ENCODE peak calls at places on chromosomes 5 and 9, in four cellular contexts. B is upper lobe of right lung, Y is lung, K is brain microvascular endothelial cell. N is an unnamed sample. For H3K27me3, the result is how much of the 10 kb centered on the place peaks cover.

GRCh38 chr9:124306098-124306735 is 48.5 kb downstream of the NEK6 start:
- DNase-seq in K (peak), B (no peak), Y (no peak), N (no peak)

GRCh38 chr5:1176473-1177391 is 24.7 kb upstream of the SLC6A19 start:
- DNase-seq in B (no peak), Y (no peak), K (no peak), N (no peak)

GRCh38 chr9:104907278-104907951 is 20.5 kb downstream of the ABCA1 start:
- DNase-seq in B (no peak), K (peak), Y (no peak), N (no peak)

GRCh38 chr5:134989291-134989830 is 21.7 kb downstream of the CATSPER3 start:
- DNase-seq in K (peak), Y (no peak), B (no peak), N (no peak)

GRCh38 chr5:54985301-54986268 is at the start of gene ESM1:
- DNase-seq in K (peak), Y (no peak), B (no peak), N (no peak)

GRCh38 chr5:158431369-158432029 is 572.6 kb upstream of the CLINT1 start:
- DNase-seq in Y (no peak), K (no peak), B (no peak), N (no peak)

GRCh38 chr9:121963542-121963995 is 129.5 kb downstream of the TTLL11 start:
- DNase-seq in K (peak), Y (no peak), B (no peak), N (no peak)

GRCh38 chr9:73141282-73141681 is 10.4 kb upstream of the ANXA1 start:
- DNase-seq in K (no peak), B (no peak), Y (no peak), N (no peak)

GRCh38 chr5:155822177-155822576 is 504.8 kb upstream of the SGCD start:
- DNase-seq in Y (no peak), K (no peak), B (no peak), N (no peak)

GRCh38 chr5:36957953-36958559 is 81.5 kb downstream of the NIPBL start:
- DNase-seq in K (no peak), B (no peak), Y (no peak), N (no peak)

GRCh38 chr9:91655215-91655614 is 231.6 kb upstream of the NFIL3 start:
- DNase-seq in K (no peak), Y (no peak), B (no peak), N (no peak)

GRCh38 chr9:86034863-86035734 is 64.3 kb downstream of the GOLM1 start:
- DNase-seq in B (no peak), K (peak), Y (no peak), N (peak)

GRCh38 chr9:126116351-126117157 is 210.1 kb upstream of the MVB12B start:
- DNase-seq in K (no peak), Y (peak), B (peak), N (no peak)

GRCh38 chr5:179288101-179288808 is 57.0 kb downstream of the ADAMTS2 start:
- DNase-seq in K (no peak), Y (no peak), B (peak), N (no peak)

GRCh38 chr5:111942661-111943401 is 185.8 kb upstream of the NREP start:
- DNase-seq in Y (no peak), B (no peak), K (peak), N (no peak)

GRCh38 chr5:75640826-75641225 is 29.6 kb downstream of the ANKDD1B start:
- DNase-seq in B (no peak), Y (no peak), K (no peak), N (no peak)

GRCh38 chr9:114928092-114928491 is 2.3 kb downstream of the TNFSF8 start:
- DNase-seq in K (no peak), Y (no peak), B (no peak), N (no peak)

GRCh38 chr9:114932502-114932901 is 2.1 kb upstream of the TNFSF8 start:
- DNase-seq in K (no peak), B (no peak), Y (no peak), N (no peak)

GRCh38 chr9:114931407-114931806 is 1.0 kb upstream of the TNFSF8 start:
- DNase-seq in K (no peak), Y (no peak), B (no peak), N (no peak)

GRCh38 chr9:114929166-114929565 is 1.2 kb downstream of the TNFSF8 start:
- DNase-seq in K (no peak), Y (no peak), B (no peak), N (peak)

DNA sequence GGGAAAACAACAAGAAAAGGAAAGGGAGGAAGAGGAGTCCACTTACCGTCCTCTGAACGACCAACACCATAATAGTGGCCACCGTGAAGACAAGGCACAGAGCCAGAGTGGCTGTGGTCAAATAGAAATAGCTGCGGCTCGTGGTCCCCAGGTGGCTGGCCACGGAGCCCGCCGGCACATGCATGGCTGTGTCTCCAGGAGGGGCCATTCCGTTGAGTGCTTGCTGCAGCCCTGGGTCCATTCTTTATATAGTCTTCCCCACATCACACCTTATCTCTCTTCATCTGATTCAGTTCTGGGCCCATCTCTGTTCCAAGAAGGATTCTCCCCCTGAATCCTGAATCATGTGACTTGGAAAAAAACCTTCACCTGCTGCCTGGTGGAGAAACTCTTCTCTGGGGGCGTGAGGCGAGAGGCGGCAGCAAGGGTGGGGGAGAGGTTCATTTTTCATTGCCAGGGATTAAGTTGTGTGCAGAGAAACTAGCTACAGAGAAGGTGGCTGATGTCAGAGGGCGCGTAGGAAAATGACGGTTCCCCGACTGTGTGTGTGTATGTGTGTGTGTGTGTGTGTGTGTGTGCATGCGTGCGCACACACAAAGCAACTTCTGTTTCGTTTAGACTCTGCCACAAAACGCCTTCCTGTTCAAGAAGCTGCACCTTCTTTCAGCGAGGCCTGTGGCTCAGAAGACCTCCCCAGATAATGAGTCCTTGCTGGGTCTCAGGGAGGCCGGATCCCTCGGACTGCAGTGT is at the start of gene TNFSF8:
- DNase-seq in B (peak), K (no peak), Y (no peak), N (peak)
- H3K27me3 ChIP-seq in B (under half), K (under half), Y (under half), N (under half)

GRCh38 chr9:120870206-120870605 is 6.8 kb downstream of the PHF19 start:
- DNase-seq in Y (no peak), K (no peak), B (no peak), N (no peak)

GRCh38 chr9:120869726-120870125 is 7.3 kb downstream of the PHF19 start:
- DNase-seq in B (no peak), K (no peak), Y (no peak), N (no peak)

GRCh38 chr9:120868676-120869359 is 8.2 kb downstream of the PHF19 start:
- DNase-seq in B (peak), Y (peak), K (peak), N (peak)

GRCh38 chr9:120868339-120868675 is 8.7 kb downstream of the PHF19 start:
- DNase-seq in Y (no peak), K (no peak), B (no peak), N (no peak)

DNA sequence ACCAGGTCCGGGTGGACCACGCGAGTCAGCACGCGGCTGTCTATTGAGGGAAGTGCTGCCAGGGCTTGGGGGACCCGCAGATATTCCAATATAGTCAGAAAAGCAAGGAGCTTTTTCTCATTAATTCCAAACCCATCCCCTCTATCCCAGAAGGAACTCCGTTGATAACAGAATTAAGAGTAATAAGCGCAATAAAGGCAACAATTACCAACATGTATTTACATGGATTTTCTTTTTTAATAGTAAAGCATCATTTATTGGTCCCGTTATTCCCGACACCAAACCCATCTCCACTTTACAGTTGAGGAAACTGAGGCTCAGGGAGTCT is 7.7 kb downstream of the PHF19 start:
- DNase-seq in K (no peak), B (no peak), Y (no peak), N (no peak)
- H3K27ac ChIP-seq in K (peak), B (peak), Y (peak), N (peak)

DNA sequence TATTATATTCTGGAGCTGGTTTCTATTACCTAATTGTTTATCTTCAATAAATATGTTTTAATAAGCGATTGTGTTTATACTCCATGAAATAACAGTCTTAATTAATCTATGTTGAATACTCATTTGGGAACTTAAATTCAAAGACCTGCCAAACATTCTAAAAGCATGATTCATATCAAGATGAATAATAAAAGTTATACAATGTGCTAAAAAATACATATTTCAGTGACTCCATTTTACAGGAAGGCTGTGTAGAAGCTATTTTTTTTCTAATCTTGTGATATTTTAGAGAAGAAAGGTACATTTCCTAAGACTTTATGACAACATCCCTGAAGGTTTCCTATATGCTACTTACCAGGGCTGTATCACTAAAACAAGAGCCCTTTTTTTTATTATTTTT is 417.9 kb downstream of the NFIB start:
- DNase-seq in B (no peak), K (no peak), Y (no peak), N (no peak)
- H3K4me3 ChIP-seq in B (no peak), K (no peak), Y (no peak), N (no peak)

GRCh38 chr9:36717276-36717675 is 144.6 kb downstream of the MELK start:
- DNase-seq in B (no peak), Y (no peak), K (peak), N (no peak)

GRCh38 chr9:36720043-36720442 is 147.3 kb downstream of the MELK start:
- DNase-seq in K (no peak), Y (no peak), B (no peak), N (no peak)

GRCh38 chr9:36725777-36726356 is 153.2 kb downstream of the MELK start:
- DNase-seq in Y (no peak), K (no peak), B (no peak), N (no peak)

GRCh38 chr9:36718612-36719011 is 145.9 kb downstream of the MELK start:
- DNase-seq in B (no peak), K (no peak), Y (no peak), N (no peak)

DNA sequence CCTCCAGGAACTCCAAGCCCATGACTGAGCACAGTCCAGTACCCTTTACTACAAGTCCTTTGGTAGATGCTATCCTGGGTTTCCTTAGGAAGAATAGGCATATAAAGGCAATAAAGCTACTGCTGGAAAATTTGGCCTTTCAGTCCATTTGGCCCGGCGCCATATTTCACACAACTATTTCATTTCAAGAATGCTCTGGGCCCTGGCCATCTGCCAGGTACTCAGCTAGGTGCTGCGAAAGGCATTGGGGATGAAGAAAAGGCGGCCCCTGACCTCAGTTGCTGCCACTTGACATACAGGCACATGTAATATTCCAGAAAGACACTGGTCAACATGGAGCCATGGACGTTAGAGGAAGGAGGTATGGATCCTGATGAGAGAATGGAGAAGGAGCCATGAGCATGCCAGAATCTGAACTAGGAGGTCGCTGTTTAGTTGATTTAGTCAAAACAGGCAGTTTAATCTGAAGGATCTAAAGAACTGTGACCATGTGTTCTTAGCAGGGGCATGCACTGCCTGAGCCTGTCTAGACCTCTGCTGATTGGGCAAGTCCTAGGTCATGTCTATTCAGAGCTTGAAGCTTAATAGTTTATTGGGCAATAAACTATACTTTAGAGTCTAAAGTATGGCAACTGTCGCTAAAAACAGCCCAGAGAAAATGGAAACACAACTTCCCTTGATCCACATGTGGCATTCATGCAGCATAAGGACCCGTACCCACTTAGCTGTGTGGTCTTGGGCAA is 149.3 kb downstream of the MELK start:
- DNase-seq in B (peak), Y (peak), K (no peak), N (peak)
- H3K27me3 ChIP-seq in B (under half), Y (under half), K (under half), N (under half)

GRCh38 chr9:90408659-90409058 is 234.0 kb downstream of the DIRAS2 start:
- DNase-seq in K (no peak), B (no peak), Y (no peak), N (no peak)
- H3K27ac ChIP-seq in K (no peak), B (no peak), Y (no peak), N (no peak)

GRCh38 chr9:111039203-111039907 is 1.1 kb upstream of the LPAR1 start:
- DNase-seq in K (no peak), B (no peak), Y (no peak), N (peak)

GRCh38 chr9:111038336-111039202 is at the start of gene LPAR1:
- DNase-seq in B (peak), Y (peak), K (peak), N (peak)

GRCh38 chr9:111041902-111042301 is 3.6 kb upstream of the LPAR1 start:
- DNase-seq in K (no peak), B (no peak), Y (no peak), N (no peak)

GRCh38 chr9:111037744-111038335 is 430 bp downstream of the LPAR1 start:
- DNase-seq in B (peak), Y (no peak), K (no peak), N (peak)

GRCh38 chr9:111040494-111040893 is 2.2 kb upstream of the LPAR1 start:
- DNase-seq in K (no peak), Y (no peak), B (no peak), N (no peak)
- H3K4me3 ChIP-seq in K (no peak), Y (no peak), B (no peak), N (no peak)

GRCh38 chr5:181087309-181087708 is 43.7 kb downstream of the OR2V1 start:
- DNase-seq in K (no peak), B (no peak), Y (no peak), N (no peak)

GRCh38 chr5:181084631-181085195 is 44.6 kb downstream of the BTNL9 start:
- DNase-seq in B (no peak), Y (no peak), K (no peak), N (no peak)

GRCh38 chr5:181081989-181082388 is 41.9 kb downstream of the BTNL9 start:
- DNase-seq in B (no peak), Y (no peak), K (no peak), N (no peak)

GRCh38 chr5:181088289-181088688 is 42.7 kb downstream of the OR2V1 start:
- DNase-seq in K (no peak), Y (no peak), B (no peak), N (no peak)

GRCh38 chr5:181086410-181087229 is 44.3 kb downstream of the OR2V1 start:
- DNase-seq in B (no peak), Y (no peak), K (no peak), N (no peak)
- H3K27me3 ChIP-seq in B (under half), Y (under half), K (under half), N (under half)

DNA sequence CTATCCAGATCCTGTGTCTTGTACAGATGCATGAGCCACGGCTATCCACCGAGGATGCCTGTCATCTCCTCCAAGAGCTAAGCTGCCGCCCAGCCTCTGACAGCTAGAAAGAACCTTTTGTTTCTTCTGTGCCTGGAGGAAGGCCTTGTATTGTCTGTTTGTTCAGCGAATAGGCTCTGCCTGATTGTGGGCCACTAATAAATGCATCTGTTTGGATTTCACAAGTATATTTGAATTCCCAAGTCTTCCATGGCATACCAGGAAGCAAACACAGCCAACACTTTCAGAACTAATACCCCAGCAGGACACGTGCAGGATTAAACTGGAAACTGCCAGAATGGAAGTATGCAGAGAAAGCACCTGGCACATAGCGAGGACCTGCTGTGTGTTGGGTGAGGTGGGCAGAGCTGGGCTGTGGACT is 92.7 kb upstream of the NEURL1B start:
- DNase-seq in K (no peak), B (peak), Y (no peak), N (no peak)
- H3K27ac ChIP-seq in K (no peak), B (no peak), Y (no peak), N (no peak)

GRCh38 chr5:6722015-6722414 is 8.8 kb downstream of the TENT4A start:
- DNase-seq in K (no peak), B (no peak), Y (no peak), N (no peak)
- H3K4me3 ChIP-seq in K (no peak), B (peak), Y (no peak), N (no peak)

GRCh38 chr5:172048539-172049101 is 42.2 kb upstream of the FBXW11 start:
- DNase-seq in Y (no peak), K (peak), B (no peak), N (no peak)
- H3K27me3 ChIP-seq in Y (under half), K (under half), B (under half), N (under half)